ENCODE peak calls at places on chromosome 1, in five cellular contexts. A is mesothelial cell of epicardium, D is pulmonary artery endothelial cell, T is NCI-H1092, P is HCT116. G is an unnamed sample.

GRCh38 chr1:155166373-155167165 is 6.5 kb downstream of the KRTCAP2 start:
- DNase-seq in A (no peak), D (peak), T (peak), P (no peak), G (no peak)

GRCh38 chr1:243287128-243287470 is 31.3 kb downstream of the SDCCAG8 start:
- DNase-seq in A (no peak), D (no peak), T (no peak), P (no peak), G (no peak)

GRCh38 chr1:110161822-110162221 is 11.5 kb downstream of the SLC6A17 start:
- DNase-seq in A (no peak), D (no peak), T (peak), P (no peak), G (no peak)

GRCh38 chr1:192879416-192879815 is 70.6 kb downstream of the RGS2 start:
- DNase-seq in A (no peak), D (no peak), T (no peak), P (no peak), G (no peak)

GRCh38 chr1:169595764-169596711 is 9.8 kb upstream of the F5 start:
- DNase-seq in A (no peak), D (no peak), T (no peak), P (no peak), G (peak)

GRCh38 chr1:214496126-214496525 is 55.3 kb downstream of the PTPN14 start:
- DNase-seq in A (no peak), D (no peak), T (no peak), P (no peak), G (no peak)

GRCh38 chr1:92877081-92877711 is 45.4 kb downstream of the RPL5 start:
- DNase-seq in A (no peak), D (no peak), T (no peak), P (no peak), G (no peak)

GRCh38 chr1:152442765-152443164 is 28.7 kb upstream of the CRNN start:
- DNase-seq in A (no peak), D (no peak), T (no peak), P (no peak), G (no peak)

GRCh38 chr1:162212713-162213112 is 143.2 kb downstream of the NOS1AP start:
- DNase-seq in A (no peak), D (no peak), T (no peak), P (no peak), G (no peak)

GRCh38 chr1:21939650-21940374 is 2.7 kb upstream of the HSPG2 start:
- DNase-seq in A (peak), D (peak), T (peak), P (peak), G (no peak)

GRCh38 chr1:97144527-97144926 is 422.9 kb downstream of the PTBP2 start:
- DNase-seq in A (no peak), D (peak), T (no peak), P (no peak), G (no peak)

GRCh38 chr1:8595919-8596318 is 221.5 kb downstream of the RERE start:
- DNase-seq in A (no peak), D (no peak), T (no peak), P (no peak), G (no peak)